ENCODE peak calls at places on chromosomes 1 and 21, in six cellular contexts. S is fibroblast of lung, X is GM06990, R is mucosa of descending colon, Y is RWPE1, P is bronchial epithelial cell. C is an unnamed sample.

GRCh38 chr1:160641323-160642280 is 5.2 kb downstream of the SLAMF1 start:
- DNase-seq in S (no peak), X (no peak), R (no peak), Y (no peak), P (no peak), C (no peak)

GRCh38 chr1:48697066-48697707 is 79.5 kb downstream of the BEND5 start:
- DNase-seq in S (peak), X (no peak), R (no peak), Y (peak), P (no peak), C (peak)

GRCh38 chr1:61606448-61607312 is 118.3 kb downstream of the TM2D1 start:
- DNase-seq in S (peak), X (no peak), R (peak), Y (peak), P (peak), C (peak)

GRCh38 chr1:232335751-232336274 is 294.1 kb downstream of the SIPA1L2 start:
- DNase-seq in S (no peak), X (no peak), R (no peak), Y (no peak), P (no peak), C (no peak)

GRCh38 chr1:204287466-204287881 is 72.3 kb downstream of the PLEKHA6 start:
- DNase-seq in S (no peak), X (no peak), R (no peak), Y (no peak), P (no peak), C (no peak)

GRCh38 chr21:43967981-43968380 is 44.1 kb upstream of the TRAPPC10 start:
- DNase-seq in S (no peak), X (no peak), R (no peak), Y (no peak), P (no peak), C (no peak)

GRCh38 chr1:31705080-31705866 is 1.5 kb upstream of the COL16A1 start:
- DNase-seq in S (peak), X (peak), R (peak), Y (peak), P (peak), C (peak)

GRCh38 chr1:110255388-110255787 is 45.3 kb downstream of the KCNC4 start:
- DNase-seq in S (no peak), X (no peak), R (no peak), Y (no peak), P (no peak), C (no peak)

GRCh38 chr1:59498640-59499039 is 201.7 kb downstream of the FGGY start:
- DNase-seq in S (peak), X (no peak), R (no peak), Y (no peak), P (no peak), C (peak)

GRCh38 chr1:177927021-177927596 is 42.7 kb downstream of the SEC16B start:
- DNase-seq in S (peak), X (no peak), R (no peak), Y (peak), P (peak), C (peak)

GRCh38 chr21:25708467-25709065 is 26.1 kb downstream of the ATP5PF start:
- DNase-seq in S (peak), X (no peak), R (no peak), Y (peak), P (peak), C (peak)

GRCh38 chr1:219676012-219676770 is 63.3 kb upstream of the ZC3H11B start:
- DNase-seq in S (no peak), X (no peak), R (no peak), Y (no peak), P (peak), C (peak)

GRCh38 chr1:31875636-31876236 is 59.9 kb upstream of the SPOCD1 start:
- DNase-seq in S (no peak), X (no peak), R (no peak), Y (no peak), P (no peak), C (no peak)

GRCh38 chr1:155978325-155978972 is at the start of gene ARHGEF2:
- DNase-seq in S (peak), X (peak), R (peak), Y (peak), P (peak), C (peak)

GRCh38 chr21:25872271-25872670 is 137.5 kb downstream of the GABPA start:
- DNase-seq in S (no peak), X (no peak), R (no peak), Y (no peak), P (no peak), C (no peak)

GRCh38 chr1:153447498-153448170 is 12.8 kb downstream of the S100A7 start:
- DNase-seq in S (peak), X (no peak), R (no peak), Y (peak), P (peak), C (peak)

GRCh38 chr1:167675440-167675839 is 45.4 kb downstream of the RCSD1 start:
- DNase-seq in S (no peak), X (no peak), R (no peak), Y (no peak), P (no peak), C (no peak)

GRCh38 chr1:66160719-66161118 is 368.0 kb downstream of the PDE4B start:
- DNase-seq in S (no peak), X (no peak), R (no peak), Y (no peak), P (no peak), C (no peak)

GRCh38 chr1:62735491-62736171 is 47.4 kb upstream of the DOCK7 start:
- DNase-seq in S (peak), X (no peak), R (no peak), Y (no peak), P (peak), C (peak)

GRCh38 chr21:41939391-41939790 is 14.4 kb downstream of the C2CD2 start:
- DNase-seq in S (no peak), X (no peak), R (no peak), Y (no peak), P (no peak), C (no peak)

GRCh38 chr21:17488620-17489019 is 24.2 kb upstream of the CXADR start:
- DNase-seq in S (no peak), X (peak), R (no peak), Y (no peak), P (no peak), C (no peak)

GRCh38 chr1:50423670-50424000 is 392 bp upstream of the DMRTA2 start:
- DNase-seq in S (no peak), X (no peak), R (no peak), Y (peak), P (peak), C (no peak)

GRCh38 chr1:171833091-171833822 is 8.0 kb upstream of the DNM3 start:
- DNase-seq in S (no peak), X (no peak), R (no peak), Y (no peak), P (peak), C (no peak)

GRCh38 chr1:165298081-165298820 is 58.3 kb downstream of the LMX1A start:
- DNase-seq in S (no peak), X (no peak), R (no peak), Y (no peak), P (no peak), C (no peak)

GRCh38 chr1:33410091-33410701 is 20.7 kb downstream of the PHC2 start:
- DNase-seq in S (peak), X (no peak), R (no peak), Y (no peak), P (no peak), C (peak)

GRCh38 chr1:209648931-209649776 is 3.1 kb downstream of the LAMB3 start:
- DNase-seq in S (peak), X (no peak), R (no peak), Y (peak), P (peak), C (peak)

DNA sequence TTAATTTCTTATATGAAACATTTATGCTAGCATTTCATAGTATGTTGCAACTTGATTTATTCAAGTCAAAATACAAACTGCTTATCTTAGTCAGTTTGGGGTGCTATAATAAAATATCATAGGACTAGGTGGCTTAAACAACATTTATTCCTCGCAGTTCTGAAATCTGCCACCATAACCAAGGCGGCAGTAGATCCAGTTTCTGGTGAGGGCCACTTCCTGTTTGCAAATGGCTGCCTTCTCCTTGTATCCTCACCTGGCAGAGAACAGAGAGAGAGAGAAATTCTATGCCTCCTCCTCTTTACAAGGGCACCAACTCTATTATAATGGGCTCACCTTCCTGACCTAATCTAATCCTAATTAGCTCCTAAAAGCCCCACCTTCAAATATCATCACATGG is 76.1 kb upstream of the RGS2 start:
- DNase-seq in S (no peak), X (peak), R (no peak), Y (no peak), P (peak), C (no peak)
- TF ChIP-seq CTCF in S (no peak), X (no peak), R (no peak), Y (no peak), P (no peak), C (no peak)

GRCh38 chr1:247390116-247390791 is 25.7 kb upstream of the NLRP3 start:
- DNase-seq in S (peak), X (peak), R (peak), Y (peak), P (peak), C (peak)
- TF ChIP-seq CTCF in S (peak), X (peak), R (peak), Y (peak), P (peak), C (peak)

GRCh38 chr1:150971583-150972416 is 2.8 kb downstream of the CERS2 start:
- DNase-seq in S (peak), X (no peak), R (no peak), Y (no peak), P (no peak), C (no peak)
- TF ChIP-seq CTCF in S (peak), X (peak), R (no peak), Y (no peak), P (no peak), C (peak)

GRCh38 chr21:45406801-45407628 is 2.0 kb downstream of the COL18A1 start:
- DNase-seq in S (no peak), X (no peak), R (peak), Y (no peak), P (no peak), C (no peak)
- TF ChIP-seq CTCF in S (peak), X (no peak), R (no peak), Y (no peak), P (no peak), C (no peak)

DNA sequence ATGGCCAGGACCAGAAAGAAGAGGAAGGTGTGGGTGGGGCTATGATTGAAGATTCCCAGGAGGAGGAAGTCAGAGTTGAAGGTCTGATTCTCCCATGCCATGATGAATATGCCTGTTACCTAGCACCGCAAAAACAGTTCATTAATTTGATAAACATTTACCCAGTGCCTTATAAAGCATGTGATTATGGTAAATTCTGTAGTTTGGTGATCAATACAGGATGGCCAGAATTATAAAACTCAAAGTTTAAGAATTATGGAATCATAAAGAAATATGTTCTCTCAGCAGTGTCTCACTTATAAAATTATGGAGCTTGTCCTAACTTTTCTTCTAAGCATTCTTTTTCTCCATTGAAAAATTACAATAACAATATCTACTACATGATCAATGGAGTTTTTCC is at the start of gene OR2M7:
- DNase-seq in S (no peak), X (no peak), R (no peak), Y (no peak), P (no peak), C (no peak)
- TF ChIP-seq CTCF in S (no peak), X (no peak), R (no peak), Y (no peak), P (no peak), C (no peak)